ENCODE peak calls at places on chromosomes 12 and 14, in ten cellular contexts. One of them, this sample, is unnamed.

GRCh38 chr12:78118036-78118435 is 287.3 kb downstream of the NAV3 start:
- DNase-seq in left ventricle myocardium inferior: no peak
- DNase-seq in body of pancreas: no peak
- DNase-seq in CD8-positive, alpha-beta memory T cell: no peak
- DNase-seq in lung: no peak
- DNase-seq in thoracic aorta: no peak
- DNase-seq in dorsolateral prefrontal cortex: no peak
- DNase-seq in HCT116: no peak
- DNase-seq in breast epithelium: no peak
- DNase-seq in right cardiac atrium: no peak
- DNase-seq in this sample: no peak

GRCh38 chr12:124770725-124771124 is 92.9 kb downstream of the SCARB1 start:
- DNase-seq in breast epithelium: no peak
- DNase-seq in thoracic aorta: no peak
- DNase-seq in lung: no peak
- DNase-seq in right cardiac atrium: no peak
- DNase-seq in CD8-positive, alpha-beta memory T cell: no peak
- DNase-seq in HCT116: no peak
- DNase-seq in left ventricle myocardium inferior: no peak
- DNase-seq in body of pancreas: no peak
- DNase-seq in dorsolateral prefrontal cortex: no peak
- DNase-seq in this sample: no peak

GRCh38 chr12:12017135-12017581 is 53.6 kb upstream of the BCL2L14 start:
- DNase-seq in body of pancreas: peak; percentile 22
- DNase-seq in dorsolateral prefrontal cortex: no peak
- DNase-seq in CD8-positive, alpha-beta memory T cell: no peak
- DNase-seq in lung: no peak
- DNase-seq in thoracic aorta: no peak
- DNase-seq in right cardiac atrium: no peak
- DNase-seq in HCT116: no peak
- DNase-seq in left ventricle myocardium inferior: peak; percentile 36
- DNase-seq in breast epithelium: peak; percentile 58
- DNase-seq in this sample: no peak

GRCh38 chr14:50320279-50320678 is 8.2 kb downstream of the DMAC2L start:
- DNase-seq in left ventricle myocardium inferior: no peak
- DNase-seq in body of pancreas: no peak
- DNase-seq in HCT116: no peak
- DNase-seq in right cardiac atrium: no peak
- DNase-seq in thoracic aorta: no peak
- DNase-seq in dorsolateral prefrontal cortex: no peak
- DNase-seq in breast epithelium: no peak
- DNase-seq in CD8-positive, alpha-beta memory T cell: no peak
- DNase-seq in lung: no peak
- DNase-seq in this sample: no peak

GRCh38 chr14:65000868-65001600 is 14.3 kb downstream of the FNTB start:
- DNase-seq in HCT116: no peak
- DNase-seq in left ventricle myocardium inferior: no peak
- DNase-seq in right cardiac atrium: no peak
- DNase-seq in breast epithelium: no peak
- DNase-seq in lung: no peak
- DNase-seq in body of pancreas: no peak
- DNase-seq in thoracic aorta: no peak
- DNase-seq in dorsolateral prefrontal cortex: no peak
- DNase-seq in CD8-positive, alpha-beta memory T cell: no peak
- DNase-seq in this sample: no peak

GRCh38 chr12:61754214-61754613 is 506.0 kb upstream of the USP15 start:
- DNase-seq in left ventricle myocardium inferior: no peak
- DNase-seq in right cardiac atrium: no peak
- DNase-seq in lung: no peak
- DNase-seq in CD8-positive, alpha-beta memory T cell: no peak
- DNase-seq in breast epithelium: no peak
- DNase-seq in thoracic aorta: no peak
- DNase-seq in dorsolateral prefrontal cortex: no peak
- DNase-seq in HCT116: no peak
- DNase-seq in body of pancreas: no peak
- DNase-seq in this sample: no peak

GRCh38 chr14:96409701-96410100 is 17.8 kb downstream of the AK7 start:
- DNase-seq in dorsolateral prefrontal cortex: no peak
- DNase-seq in right cardiac atrium: no peak
- DNase-seq in left ventricle myocardium inferior: no peak
- DNase-seq in lung: no peak
- DNase-seq in body of pancreas: peak; percentile 39
- DNase-seq in breast epithelium: no peak
- DNase-seq in HCT116: peak; percentile 71
- DNase-seq in CD8-positive, alpha-beta memory T cell: no peak
- DNase-seq in thoracic aorta: no peak
- DNase-seq in this sample: no peak

GRCh38 chr12:15599266-15600037 is 189.7 kb downstream of the EPS8 start:
- DNase-seq in breast epithelium: no peak
- DNase-seq in left ventricle myocardium inferior: no peak
- DNase-seq in lung: peak; percentile 64
- DNase-seq in body of pancreas: peak; percentile 25
- DNase-seq in dorsolateral prefrontal cortex: no peak
- DNase-seq in CD8-positive, alpha-beta memory T cell: no peak
- DNase-seq in HCT116: no peak
- DNase-seq in right cardiac atrium: no peak
- DNase-seq in thoracic aorta: no peak
- DNase-seq in this sample: no peak

GRCh38 chr12:132324841-132325732 is 4.3 kb downstream of the GALNT9 start:
- DNase-seq in left ventricle myocardium inferior: no peak
- DNase-seq in lung: no peak
- DNase-seq in CD8-positive, alpha-beta memory T cell: no peak
- DNase-seq in right cardiac atrium: peak; percentile 29
- DNase-seq in dorsolateral prefrontal cortex: no peak
- DNase-seq in breast epithelium: no peak
- DNase-seq in HCT116: no peak
- DNase-seq in body of pancreas: no peak
- DNase-seq in thoracic aorta: no peak
- DNase-seq in this sample: no peak

GRCh38 chr12:132324173-132324572 is 5.2 kb downstream of the GALNT9 start:
- DNase-seq in thoracic aorta: no peak
- DNase-seq in left ventricle myocardium inferior: no peak
- DNase-seq in lung: no peak
- DNase-seq in breast epithelium: no peak
- DNase-seq in body of pancreas: no peak
- DNase-seq in dorsolateral prefrontal cortex: no peak
- DNase-seq in right cardiac atrium: no peak
- DNase-seq in HCT116: no peak
- DNase-seq in CD8-positive, alpha-beta memory T cell: no peak
- DNase-seq in this sample: no peak

GRCh38 chr12:132322206-132323132 is 6.9 kb downstream of the GALNT9 start:
- DNase-seq in breast epithelium: no peak
- DNase-seq in lung: no peak
- DNase-seq in thoracic aorta: no peak
- DNase-seq in CD8-positive, alpha-beta memory T cell: no peak
- DNase-seq in body of pancreas: no peak
- DNase-seq in left ventricle myocardium inferior: no peak
- DNase-seq in HCT116: no peak
- DNase-seq in right cardiac atrium: no peak
- DNase-seq in dorsolateral prefrontal cortex: peak; percentile 18
- DNase-seq in this sample: no peak

GRCh38 chr12:132321321-132322118 is 7.9 kb downstream of the GALNT9 start:
- DNase-seq in thoracic aorta: no peak
- DNase-seq in left ventricle myocardium inferior: no peak
- DNase-seq in CD8-positive, alpha-beta memory T cell: no peak
- DNase-seq in dorsolateral prefrontal cortex: no peak
- DNase-seq in right cardiac atrium: peak; percentile 16
- DNase-seq in HCT116: no peak
- DNase-seq in breast epithelium: no peak
- DNase-seq in body of pancreas: no peak
- DNase-seq in lung: no peak
- DNase-seq in this sample: no peak

GRCh38 chr12:132323171-132324010 is 6.0 kb downstream of the GALNT9 start:
- DNase-seq in right cardiac atrium: peak; percentile 36
- DNase-seq in thoracic aorta: no peak
- DNase-seq in dorsolateral prefrontal cortex: no peak
- DNase-seq in lung: no peak
- DNase-seq in breast epithelium: no peak
- DNase-seq in left ventricle myocardium inferior: no peak
- DNase-seq in body of pancreas: no peak
- DNase-seq in CD8-positive, alpha-beta memory T cell: no peak
- DNase-seq in HCT116: no peak
- DNase-seq in this sample: no peak
- H3K4me3 ChIP-seq in right cardiac atrium: no peak overlapping the region
- H3K4me3 ChIP-seq in thoracic aorta: no peak overlapping the region
- H3K4me3 ChIP-seq in dorsolateral prefrontal cortex: peak overlapping the region; percentile 36
- H3K4me3 ChIP-seq in lung: no peak overlapping the region
- H3K4me3 ChIP-seq in breast epithelium: no peak overlapping the region
- H3K4me3 ChIP-seq in left ventricle myocardium inferior: no peak overlapping the region
- H3K4me3 ChIP-seq in body of pancreas: no peak overlapping the region
- H3K4me3 ChIP-seq in CD8-positive, alpha-beta memory T cell: no peak overlapping the region
- H3K4me3 ChIP-seq in HCT116: no peak overlapping the region
- H3K4me3 ChIP-seq in this sample: no peak overlapping the region

DNA sequence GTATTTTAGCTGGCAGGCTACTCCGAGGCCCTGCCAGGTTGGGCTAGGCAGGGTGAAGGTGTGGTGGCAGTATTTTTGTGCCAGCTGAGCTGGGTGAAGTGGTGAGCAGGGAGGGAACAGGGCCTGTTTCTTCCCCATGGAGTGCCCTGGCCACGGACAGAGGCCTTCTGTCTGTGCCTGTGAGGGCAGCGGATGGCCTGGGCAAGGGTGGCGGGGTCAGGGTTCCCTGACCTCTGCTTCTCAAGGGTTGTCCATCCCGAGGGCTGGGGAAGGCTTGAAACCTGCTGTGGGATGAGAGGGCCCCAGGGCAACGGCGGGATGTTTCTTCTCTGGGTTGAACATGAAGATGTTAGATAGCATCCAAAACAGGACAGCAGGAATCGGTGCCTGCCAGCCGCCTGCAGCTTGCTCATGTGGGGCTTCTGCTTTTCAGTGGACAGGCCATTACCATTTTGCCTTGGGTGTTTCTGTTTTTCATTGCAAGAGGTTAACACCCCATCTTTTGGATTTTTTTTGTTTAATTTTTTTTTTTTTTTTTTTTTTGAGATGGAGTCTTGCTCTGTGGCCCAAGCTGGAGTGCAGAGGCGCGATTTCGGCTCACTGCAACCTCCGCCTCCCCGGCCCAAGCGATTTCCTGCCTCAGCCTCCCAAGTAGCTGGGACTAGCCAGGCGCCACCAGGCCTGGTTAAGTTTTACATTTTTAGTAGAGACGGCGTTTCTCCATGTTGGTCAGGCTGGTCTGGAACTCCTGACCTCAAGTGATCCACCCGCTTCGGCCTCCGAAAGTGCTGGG is 3.3 kb downstream of the MTA1 start:
- DNase-seq in right cardiac atrium: no peak
- DNase-seq in HCT116: no peak
- DNase-seq in left ventricle myocardium inferior: no peak
- DNase-seq in body of pancreas: no peak
- DNase-seq in CD8-positive, alpha-beta memory T cell: no peak
- DNase-seq in lung: no peak
- DNase-seq in breast epithelium: no peak
- DNase-seq in dorsolateral prefrontal cortex: no peak
- DNase-seq in thoracic aorta: no peak
- DNase-seq in this sample: no peak
- H3K27ac ChIP-seq in right cardiac atrium: no peak overlapping the region
- H3K27ac ChIP-seq in HCT116: peak overlapping the region; percentile 30
- H3K27ac ChIP-seq in left ventricle myocardium inferior: peak overlapping the region; percentile 87
- H3K27ac ChIP-seq in body of pancreas: no peak overlapping the region
- H3K27ac ChIP-seq in CD8-positive, alpha-beta memory T cell: no peak overlapping the region
- H3K27ac ChIP-seq in lung: peak overlapping the region; percentile 21
- H3K27ac ChIP-seq in breast epithelium: peak overlapping the region; percentile 52
- H3K27ac ChIP-seq in dorsolateral prefrontal cortex: no peak overlapping the region
- H3K27ac ChIP-seq in thoracic aorta: no peak overlapping the region
- H3K27ac ChIP-seq in this sample: no peak overlapping the region

GRCh38 chr12:21499765-21500164 is 1.7 kb downstream of the RECQL start:
- DNase-seq in left ventricle myocardium inferior: no peak
- DNase-seq in CD8-positive, alpha-beta memory T cell: no peak
- DNase-seq in dorsolateral prefrontal cortex: no peak
- DNase-seq in HCT116: no peak
- DNase-seq in right cardiac atrium: no peak
- DNase-seq in breast epithelium: no peak
- DNase-seq in lung: no peak
- DNase-seq in thoracic aorta: no peak
- DNase-seq in body of pancreas: no peak
- DNase-seq in this sample: no peak
- H3K4me3 ChIP-seq in left ventricle myocardium inferior: peak overlapping the region; percentile 94
- H3K4me3 ChIP-seq in CD8-positive, alpha-beta memory T cell: no peak overlapping the region
- H3K4me3 ChIP-seq in dorsolateral prefrontal cortex: no peak overlapping the region
- H3K4me3 ChIP-seq in HCT116: no peak overlapping the region
- H3K4me3 ChIP-seq in right cardiac atrium: no peak overlapping the region
- H3K4me3 ChIP-seq in breast epithelium: no peak overlapping the region
- H3K4me3 ChIP-seq in lung: no peak overlapping the region
- H3K4me3 ChIP-seq in thoracic aorta: peak overlapping the region; percentile 93
- H3K4me3 ChIP-seq in body of pancreas: no peak overlapping the region
- H3K4me3 ChIP-seq in this sample: no peak overlapping the region

GRCh38 chr14:98608071-98609060 is 663.6 kb downstream of the BCL11B start:
- DNase-seq in thoracic aorta: no peak
- DNase-seq in right cardiac atrium: no peak
- DNase-seq in CD8-positive, alpha-beta memory T cell: no peak
- DNase-seq in dorsolateral prefrontal cortex: no peak
- DNase-seq in lung: no peak
- DNase-seq in left ventricle myocardium inferior: no peak
- DNase-seq in body of pancreas: no peak
- DNase-seq in breast epithelium: no peak
- DNase-seq in HCT116: no peak
- DNase-seq in this sample: no peak

GRCh38 chr14:98605043-98605442 is 667.0 kb downstream of the BCL11B start:
- DNase-seq in right cardiac atrium: no peak
- DNase-seq in thoracic aorta: no peak
- DNase-seq in lung: no peak
- DNase-seq in left ventricle myocardium inferior: no peak
- DNase-seq in HCT116: no peak
- DNase-seq in body of pancreas: no peak
- DNase-seq in breast epithelium: no peak
- DNase-seq in CD8-positive, alpha-beta memory T cell: no peak
- DNase-seq in dorsolateral prefrontal cortex: no peak
- DNase-seq in this sample: no peak

GRCh38 chr14:98607341-98607910 is 664.6 kb downstream of the BCL11B start:
- DNase-seq in right cardiac atrium: no peak
- DNase-seq in thoracic aorta: no peak
- DNase-seq in CD8-positive, alpha-beta memory T cell: no peak
- DNase-seq in dorsolateral prefrontal cortex: no peak
- DNase-seq in HCT116: no peak
- DNase-seq in left ventricle myocardium inferior: no peak
- DNase-seq in body of pancreas: no peak
- DNase-seq in breast epithelium: no peak
- DNase-seq in lung: no peak
- DNase-seq in this sample: no peak

GRCh38 chr14:98606816-98607215 is 665.2 kb downstream of the BCL11B start:
- DNase-seq in dorsolateral prefrontal cortex: no peak
- DNase-seq in left ventricle myocardium inferior: no peak
- DNase-seq in thoracic aorta: no peak
- DNase-seq in right cardiac atrium: no peak
- DNase-seq in body of pancreas: no peak
- DNase-seq in CD8-positive, alpha-beta memory T cell: no peak
- DNase-seq in breast epithelium: no peak
- DNase-seq in HCT116: no peak
- DNase-seq in lung: no peak
- DNase-seq in this sample: no peak

DNA sequence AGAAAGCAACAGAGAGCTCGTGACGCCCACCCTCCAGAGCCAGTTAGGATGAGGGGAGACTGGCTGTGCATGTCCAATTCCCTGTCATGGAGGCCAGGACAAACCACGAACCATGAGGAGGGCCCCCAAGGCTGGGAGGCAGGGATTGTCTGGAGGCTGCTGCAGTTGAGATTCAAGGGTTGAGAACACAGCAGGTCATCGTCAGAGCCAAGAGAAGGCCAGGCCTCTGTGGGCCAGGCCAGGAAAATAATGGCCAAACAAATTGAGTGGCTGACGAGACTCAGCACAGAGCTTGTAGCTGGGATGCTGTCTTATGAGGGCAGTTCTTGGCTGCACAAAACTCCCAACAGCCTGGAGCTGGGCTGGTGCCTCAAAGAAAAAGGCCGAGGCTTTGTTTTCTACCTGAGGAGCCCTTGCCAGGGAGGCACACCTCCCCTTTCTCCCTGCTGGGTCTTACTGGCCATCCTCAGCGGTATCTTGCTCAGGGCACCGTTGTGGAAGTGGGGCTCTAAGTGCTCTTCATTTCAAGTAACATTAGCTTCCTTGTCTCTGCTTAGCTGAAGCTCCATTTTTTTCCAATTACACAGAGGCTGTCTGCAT is 665.9 kb downstream of the BCL11B start:
- DNase-seq in HCT116: no peak
- DNase-seq in lung: no peak
- DNase-seq in CD8-positive, alpha-beta memory T cell: no peak
- DNase-seq in body of pancreas: no peak
- DNase-seq in dorsolateral prefrontal cortex: no peak
- DNase-seq in left ventricle myocardium inferior: no peak
- DNase-seq in breast epithelium: no peak
- DNase-seq in thoracic aorta: no peak
- DNase-seq in right cardiac atrium: no peak
- DNase-seq in this sample: no peak
- H3K27ac ChIP-seq in HCT116: no peak overlapping the region
- H3K27ac ChIP-seq in lung: no peak overlapping the region
- H3K27ac ChIP-seq in CD8-positive, alpha-beta memory T cell: no peak overlapping the region
- H3K27ac ChIP-seq in body of pancreas: no peak overlapping the region
- H3K27ac ChIP-seq in dorsolateral prefrontal cortex: no peak overlapping the region
- H3K27ac ChIP-seq in left ventricle myocardium inferior: no peak overlapping the region
- H3K27ac ChIP-seq in breast epithelium: no peak overlapping the region
- H3K27ac ChIP-seq in thoracic aorta: no peak overlapping the region
- H3K27ac ChIP-seq in right cardiac atrium: no peak overlapping the region
- H3K27ac ChIP-seq in this sample: no peak overlapping the region

This sample was measured in CD4-positive, alpha-beta memory T cell.